ENCODE peak calls at places on chromosomes 7 and 10, in six cellular contexts. Z is neural progenitor cell, A is Peyer's patch, D is fibroblast of lung, O is lower lobe of right lung, V is ovary. Q is an unnamed sample. For H3K36me3 and H3K27me3, the result is how much of the 10 kb centered on the place peaks cover.

GRCh38 chr7:134886353-134887057 is 99.8 kb upstream of the AGBL3 start:
- DNase-seq in A (no peak), D (peak), V (peak), O (no peak), Z (no peak), Q (no peak)

GRCh38 chr10:121284952-121285351 is 313.3 kb downstream of the FGFR2 start:
- DNase-seq in V (no peak), D (no peak), Z (no peak), A (no peak), O (no peak), Q (no peak)

GRCh38 chr10:97724341-97724941 is 10.9 kb downstream of the MARVELD1 start:
- DNase-seq in A (no peak), O (no peak), D (peak), V (no peak), Z (no peak), Q (no peak)

GRCh38 chr7:2494191-2495130 is 18.3 kb upstream of the GRIFIN start:
- DNase-seq in A (no peak), V (no peak), Z (no peak), D (no peak), O (no peak), Q (no peak)

GRCh38 chr7:50362712-50363282 is 58.3 kb downstream of the IKZF1 start:
- DNase-seq in O (no peak), Z (no peak), D (no peak), V (no peak), A (peak), Q (no peak)

GRCh38 chr10:103053659-103054581 is 135.8 kb downstream of the CNNM2 start:
- DNase-seq in O (peak), A (peak), D (peak), V (peak), Z (peak), Q (peak)

GRCh38 chr7:155729847-155730246 is 82.4 kb downstream of the SHH start:
- DNase-seq in A (peak), D (peak), V (no peak), O (no peak), Z (no peak), Q (no peak)

GRCh38 chr10:62454696-62455451 is 80.7 kb downstream of the ZNF365 start:
- DNase-seq in Z (no peak), O (no peak), D (peak), V (peak), A (no peak), Q (no peak)

GRCh38 chr10:10489765-10490164 is 527.9 kb upstream of the CELF2 start:
- DNase-seq in Z (no peak), O (no peak), D (no peak), A (no peak), V (no peak), Q (no peak)

GRCh38 chr7:149172534-149172920 is 22.8 kb upstream of the ZNF282 start:
- DNase-seq in O (no peak), A (no peak), V (no peak), Z (no peak), D (no peak), Q (no peak)
- H3K36me3 ChIP-seq in O (half or more), A (under half), V (under half), Z (under half), D (under half), Q (under half)

DNA sequence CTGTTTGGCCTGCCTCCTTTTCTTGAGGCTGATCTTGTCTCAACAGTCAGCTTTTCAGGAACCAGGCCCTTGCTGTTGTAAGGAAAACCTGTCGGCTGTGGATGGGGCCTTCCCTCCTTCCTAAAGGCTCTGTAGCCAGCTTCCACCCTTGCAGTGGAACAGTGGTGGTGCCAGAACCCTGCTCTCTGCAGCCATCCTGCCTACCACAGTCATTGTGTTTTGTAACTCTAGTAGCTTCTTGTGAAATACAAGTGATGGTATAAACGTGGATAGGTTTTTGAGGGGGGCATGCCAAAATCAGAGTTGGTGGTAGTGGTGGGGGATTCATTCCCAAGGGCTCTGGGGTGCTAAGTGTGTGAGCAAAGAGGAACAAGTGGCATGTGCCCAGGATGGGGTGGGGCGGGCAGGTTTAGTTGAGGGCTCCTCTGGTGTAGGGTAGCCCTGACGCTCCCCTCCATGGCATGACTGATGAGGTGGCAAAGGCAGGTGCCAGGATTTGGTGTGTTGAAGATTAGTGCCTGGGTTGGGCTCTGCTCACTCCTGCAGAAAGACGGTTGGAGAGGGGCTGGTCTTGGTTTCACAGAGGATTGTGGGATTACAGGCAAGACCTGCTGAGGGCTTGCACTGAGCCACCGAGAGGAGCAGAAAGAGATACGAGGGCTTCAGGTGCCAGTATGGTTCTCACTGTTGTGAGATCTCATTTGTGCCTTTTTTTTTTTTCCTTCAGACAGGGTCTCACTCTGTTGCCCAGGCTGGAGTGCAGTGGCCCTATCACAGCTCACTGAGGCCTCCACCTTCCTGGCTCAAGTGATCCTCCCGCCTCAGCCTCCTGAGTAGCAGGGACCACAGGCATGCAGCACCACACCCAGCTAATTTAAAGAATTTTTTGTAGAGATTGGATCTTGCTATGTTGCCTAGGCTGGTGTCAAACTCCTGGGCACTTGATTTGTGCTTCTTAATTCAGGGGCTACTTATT is 7.4 kb downstream of the TSPAN14 start:
- DNase-seq in O (no peak), Z (no peak), A (peak), V (peak), D (peak), Q (no peak)
- TF ChIP-seq CTCF in O (no peak), Z (no peak), A (no peak), V (no peak), D (no peak), Q (no peak)

DNA sequence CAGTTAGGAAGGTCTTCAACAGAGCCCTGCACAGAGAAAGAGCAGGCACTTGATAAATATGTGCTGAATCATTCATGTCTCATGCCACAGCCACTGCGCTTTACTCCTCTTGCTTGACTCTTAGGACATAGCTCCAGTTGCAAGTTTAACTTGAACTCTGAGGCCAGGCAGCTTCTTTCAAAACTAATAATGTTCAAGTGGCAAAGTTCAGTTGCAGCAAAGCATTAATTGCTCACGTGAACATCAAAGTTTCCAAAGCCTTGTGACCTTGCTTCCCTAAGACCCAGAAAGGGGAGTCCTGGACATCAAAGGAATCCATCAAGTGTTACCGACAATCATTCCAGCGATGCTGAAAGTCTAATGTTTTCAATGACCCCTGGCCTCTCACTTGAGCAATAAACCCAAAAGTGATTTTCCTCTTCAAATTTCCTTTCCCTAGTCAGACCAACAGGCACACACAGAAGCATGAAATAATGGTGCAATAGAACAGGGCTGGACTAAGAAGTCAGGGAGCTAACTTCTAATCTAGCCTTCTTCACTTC is 21.8 kb upstream of the TECTB start:
- DNase-seq in O (no peak), V (no peak), Z (no peak), A (no peak), D (peak), Q (no peak)
- H3K27me3 ChIP-seq in O (under half), V (under half), Z (under half), A (under half), D (under half), Q (under half)

DNA sequence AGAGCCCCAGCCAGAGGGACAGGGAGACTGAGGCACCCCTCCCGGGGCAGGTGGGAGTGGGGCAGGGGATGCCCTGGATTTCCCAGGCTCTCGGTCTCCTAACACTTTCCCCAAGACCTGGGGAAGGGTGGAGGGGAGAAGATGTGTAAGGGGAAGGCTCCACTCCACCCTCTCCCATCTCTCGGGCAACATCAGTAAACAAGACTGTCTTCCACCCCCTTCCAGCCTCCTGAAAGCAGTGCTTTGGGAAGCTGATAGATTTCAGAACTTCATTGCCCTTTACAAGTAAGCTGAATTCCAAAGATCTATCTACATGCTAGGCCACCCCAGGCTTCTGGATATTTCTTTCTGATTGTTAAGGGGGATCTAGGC is 3.7 kb downstream of the FLNC start:
- DNase-seq in Z (peak), A (no peak), V (no peak), D (peak), O (no peak), Q (no peak)
- H3K36me3 ChIP-seq in Z (under half), A (under half), V (under half), D (under half), O (under half), Q (under half)

Q was measured in GM06990.